ENCODE peak calls at places on chromosomes 6 and 20, in nine cellular contexts. N is kidney glomerular epithelial cell; L is AG10803; I is effector CD4-positive, alpha-beta T cell; R is left cardiac atrium; O is stimulated activated CD8-positive, alpha-beta memory T cell treated with anti-CD3 and anti-CD28 coated beads, Interleukin-7, amount 100 ng/mL, for 4 hours; B is A172; J is breast epithelium; F is HCEC 1CT. Y is an unnamed sample.

GRCh38 chr6:19837511-19838441 is 606 bp downstream of the ID4 start:
- DNase-seq in N (no peak), L (peak; percentile 40), I (no peak), R (peak; percentile 45), O (no peak), B (no peak), J (peak; percentile 52), F (no peak), Y (peak; percentile 40)

GRCh38 chr20:47216819-47217410 is 139.6 kb downstream of the ZMYND8 start:
- DNase-seq in N (no peak), L (no peak), I (no peak), R (no peak), O (no peak), B (no peak), J (no peak), F (no peak), Y (no peak)

GRCh38 chr6:154980273-154981070 is 14.6 kb upstream of the TIAM2 start:
- DNase-seq in N (no peak), L (no peak), I (no peak), R (no peak), O (no peak), B (no peak), J (no peak), F (no peak), Y (no peak)

GRCh38 chr6:18386302-18386976 is 711 bp upstream of the RNF144B start:
- DNase-seq in N (no peak), L (peak; percentile 80), I (no peak), R (peak; percentile 71), O (no peak), B (no peak), J (no peak), F (no peak), Y (no peak)

GRCh38 chr20:12090920-12091319 is 173.2 kb downstream of the BTBD3 start:
- DNase-seq in N (no peak), L (no peak), I (no peak), R (no peak), O (no peak), B (no peak), J (no peak), F (no peak), Y (peak; percentile 20)

GRCh38 chr20:41956316-41957050 is 338.3 kb upstream of the CHD6 start:
- DNase-seq in N (no peak), L (no peak), I (no peak), R (no peak), O (no peak), B (peak; percentile 3), J (no peak), F (no peak), Y (peak; percentile 0)

GRCh38 chr6:5318617-5319016 is 57.3 kb downstream of the FARS2 start:
- DNase-seq in N (no peak), L (no peak), I (no peak), R (no peak), O (no peak), B (no peak), J (no peak), F (no peak), Y (no peak)

GRCh38 chr6:42519779-42520178 is 44.0 kb upstream of the UBR2 start:
- DNase-seq in N (no peak), L (no peak), I (no peak), R (no peak), O (no peak), B (no peak), J (no peak), F (no peak), Y (no peak)

GRCh38 chr20:23103284-23104018 is 17.3 kb upstream of the CD93 start:
- DNase-seq in N (no peak), L (no peak), I (no peak), R (no peak), O (no peak), B (no peak), J (no peak), F (no peak), Y (no peak)

GRCh38 chr20:37347891-37348642 is 2.1 kb downstream of the SRC start:
- DNase-seq in N (no peak), L (no peak), I (no peak), R (no peak), O (no peak), B (no peak), J (no peak), F (no peak), Y (peak; percentile 36)

GRCh38 chr6:10465633-10466499 is 51.0 kb upstream of the TFAP2A start:
- DNase-seq in N (peak; percentile 32), L (peak; percentile 25), I (no peak), R (peak; percentile 22), O (no peak), B (peak; percentile 57), J (no peak), F (peak; percentile 41), Y (peak; percentile 72)

GRCh38 chr6:142545147-142545546 is 243.3 kb downstream of the ADGRG6 start:
- DNase-seq in N (no peak), L (no peak), I (no peak), R (no peak), O (no peak), B (no peak), J (no peak), F (no peak), Y (no peak)

GRCh38 chr6:27867941-27868705 is 44.1 kb downstream of the OR2B2 start:
- DNase-seq in N (no peak), L (peak; percentile 1), I (no peak), R (no peak), O (no peak), B (peak; percentile 26), J (no peak), F (peak; percentile 25), Y (peak; percentile 40)

GRCh38 chr20:61356171-61356570 is 104.1 kb downstream of the CDH4 start:
- DNase-seq in N (no peak), L (no peak), I (no peak), R (no peak), O (no peak), B (no peak), J (no peak), F (no peak), Y (no peak)

GRCh38 chr20:29874476-29875202 is 1382.8 kb upstream of the DEFB115 start:
- DNase-seq in N (no peak), L (no peak), I (no peak), R (no peak), O (no peak), B (no peak), J (peak; percentile 41), F (no peak), Y (no peak)

GRCh38 chr20:14334306-14334930 is 3.0 kb downstream of the FLRT3 start:
- DNase-seq in N (peak; percentile 72), L (peak; percentile 48), I (no peak), R (no peak), O (no peak), B (peak; percentile 45), J (no peak), F (peak; percentile 58), Y (peak; percentile 18)

GRCh38 chr20:25987073-25987927 is 290.6 kb upstream of the ZNF337 start:
- DNase-seq in N (no peak), L (peak; percentile 12), I (no peak), R (peak; percentile 61), O (peak; percentile 18), B (no peak), J (no peak), F (no peak), Y (no peak)

GRCh38 chr6:134235937-134236751 is 81.8 kb downstream of the SGK1 start:
- DNase-seq in N (peak; percentile 59), L (peak; percentile 51), I (no peak), R (no peak), O (no peak), B (peak; percentile 73), J (no peak), F (peak; percentile 85), Y (peak; percentile 84)

GRCh38 chr6:149454405-149454848 is 30.4 kb downstream of the ZC3H12D start:
- DNase-seq in N (no peak), L (peak; percentile 95), I (no peak), R (peak; percentile 97), O (no peak), B (peak; percentile 90), J (peak; percentile 78), F (peak; percentile 77), Y (peak; percentile 77)

GRCh38 chr20:44683263-44684046 is 31.7 kb upstream of the CCN5 start:
- DNase-seq in N (peak; percentile 23), L (no peak), I (peak; percentile 23), R (no peak), O (peak; percentile 31), B (peak; percentile 65), J (no peak), F (peak; percentile 22), Y (peak; percentile 74)